ENCODE peak calls at places on chromosome 19, in eight cellular contexts. F is neural progenitor cell; C is heart right ventricle; P is HFFc6; J is CD8-positive, alpha-beta T cell; V is RWPE1; Y is CD4-positive, alpha-beta T cell; S is lower lobe of right lung. B is an unnamed sample.

GRCh38 chr19:2631213-2631821 is 71.2 kb downstream of the GNG7 start:
- DNase-seq in F (no peak), C (no peak), P (peak), J (no peak), V (no peak), Y (no peak), S (peak), B (no peak)

GRCh38 chr19:38891791-38892190 is 7.6 kb downstream of the SIRT2 start:
- DNase-seq in F (no peak), C (no peak), P (no peak), J (no peak), V (no peak), Y (no peak), S (no peak), B (no peak)

GRCh38 chr19:33825556-33825955 is 28.9 kb downstream of the KCTD15 start:
- DNase-seq in F (no peak), C (no peak), P (no peak), J (no peak), V (no peak), Y (no peak), S (no peak), B (peak)

GRCh38 chr19:33440241-33440640 is 66.7 kb downstream of the CEBPG start:
- DNase-seq in F (no peak), C (no peak), P (no peak), J (no peak), V (no peak), Y (no peak), S (peak), B (no peak)

GRCh38 chr19:11264452-11265176 is 2.3 kb upstream of the DOCK6 start:
- DNase-seq in F (no peak), C (peak), P (no peak), J (no peak), V (peak), Y (no peak), S (peak), B (no peak)

GRCh38 chr19:35715981-35716734 is 1.6 kb upstream of the KMT2B start:
- DNase-seq in F (peak), C (peak), P (peak), J (no peak), V (peak), Y (no peak), S (peak), B (no peak)

GRCh38 chr19:5263615-5264014 is 77.0 kb downstream of the PTPRS start:
- DNase-seq in F (no peak), C (no peak), P (no peak), J (no peak), V (no peak), Y (no peak), S (no peak), B (no peak)

GRCh38 chr19:1357695-1358094 is 26.0 kb upstream of the NDUFS7 start:
- DNase-seq in F (peak), C (no peak), P (no peak), J (no peak), V (no peak), Y (no peak), S (no peak), B (no peak)

GRCh38 chr19:16199275-16199932 is 1.7 kb downstream of the AP1M1 start:
- DNase-seq in F (no peak), C (no peak), P (no peak), J (no peak), V (no peak), Y (no peak), S (peak), B (no peak)

GRCh38 chr19:29641597-29641996 is 23.7 kb upstream of the PLEKHF1 start:
- DNase-seq in F (no peak), C (no peak), P (no peak), J (no peak), V (no peak), Y (no peak), S (no peak), B (no peak)

GRCh38 chr19:11382898-11383705 is 1.0 kb downstream of the EPOR start:
- DNase-seq in F (peak), C (peak), P (peak), J (peak), V (no peak), Y (no peak), S (peak), B (peak)

GRCh38 chr19:31885280-31885853 is 460.0 kb upstream of the ZNF507 start:
- DNase-seq in F (no peak), C (no peak), P (no peak), J (no peak), V (no peak), Y (no peak), S (no peak), B (no peak)

GRCh38 chr19:17390665-17391370 is 3.2 kb downstream of the CCDC194 start:
- DNase-seq in F (peak), C (peak), P (peak), J (peak), V (peak), Y (peak), S (peak), B (peak)

GRCh38 chr19:12946092-12946845 is 607 bp downstream of the RAD23A start:
- DNase-seq in F (peak), C (peak), P (peak), J (peak), V (peak), Y (peak), S (peak), B (peak)

GRCh38 chr19:7636691-7637373 is at the start of gene STXBP2:
- DNase-seq in F (peak), C (no peak), P (no peak), J (peak), V (peak), Y (peak), S (peak), B (no peak)

GRCh38 chr19:11821474-11821873 is 7.4 kb downstream of the ZNF440 start:
- DNase-seq in F (no peak), C (no peak), P (peak), J (no peak), V (no peak), Y (no peak), S (no peak), B (no peak)

GRCh38 chr19:45070861-45071544 is 5.3 kb downstream of the ZNF296 start:
- DNase-seq in F (no peak), C (no peak), P (no peak), J (no peak), V (peak), Y (no peak), S (no peak), B (no peak)

GRCh38 chr19:13652810-13653590 is 111.3 kb upstream of the MRI1 start:
- DNase-seq in F (no peak), C (no peak), P (no peak), J (no peak), V (no peak), Y (no peak), S (no peak), B (no peak)

GRCh38 chr19:56109216-56109615 is 11.9 kb downstream of the ZNF787 start:
- DNase-seq in F (no peak), C (no peak), P (no peak), J (no peak), V (no peak), Y (no peak), S (no peak), B (no peak)

GRCh38 chr19:48568345-48568886 is 16.4 kb downstream of the SULT2B1 start:
- DNase-seq in F (peak), C (peak), P (peak), J (no peak), V (peak), Y (no peak), S (peak), B (peak)

DNA sequence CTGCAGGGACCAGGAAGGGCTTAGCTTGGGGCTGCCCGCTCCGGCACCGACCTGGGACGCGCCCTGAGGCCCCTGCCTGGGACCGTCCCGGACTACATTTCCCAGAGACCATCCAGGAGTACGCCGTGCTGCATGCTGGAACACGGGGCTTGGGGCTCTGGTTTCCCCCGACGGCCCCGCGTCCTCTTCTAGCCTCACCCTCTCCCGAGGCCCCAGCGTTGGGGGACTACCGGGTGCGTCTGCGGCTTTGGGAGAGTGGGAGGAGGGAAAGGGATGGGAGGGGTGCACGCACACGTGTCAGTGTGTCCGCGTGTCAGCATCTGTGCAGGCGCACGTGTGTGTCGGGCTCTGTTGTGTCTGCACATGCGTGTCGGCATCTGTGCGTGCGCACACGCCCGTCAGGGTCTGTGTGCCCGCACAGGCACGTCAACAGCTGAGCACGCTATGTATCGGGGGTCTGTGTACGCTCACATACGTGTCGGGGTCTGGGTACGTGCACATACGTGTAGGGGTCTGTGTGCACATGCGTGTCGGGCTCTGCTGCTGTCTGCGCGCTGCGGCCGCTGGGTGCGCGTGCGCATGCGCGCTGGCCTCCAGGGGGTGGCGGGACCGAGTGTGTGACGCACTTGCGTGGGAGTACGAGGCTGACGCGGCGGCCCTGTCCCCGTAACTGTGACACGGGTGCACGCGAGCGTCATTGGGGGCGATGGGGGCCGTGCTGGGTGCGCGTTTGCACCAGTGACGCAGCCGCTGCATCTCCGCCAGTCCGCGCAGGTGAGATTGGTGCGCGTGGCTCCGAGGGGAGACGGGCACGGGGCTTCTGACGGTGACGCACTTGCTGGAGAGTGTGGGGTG is at the start of gene ZNF331:
- DNase-seq in F (peak), C (peak), P (peak), J (peak), V (peak), Y (peak), S (peak), B (peak)
- TF ChIP-seq CTCF in F (peak), C (peak), P (peak), J (no peak), V (peak), Y (no peak), S (peak), B (peak)

DNA sequence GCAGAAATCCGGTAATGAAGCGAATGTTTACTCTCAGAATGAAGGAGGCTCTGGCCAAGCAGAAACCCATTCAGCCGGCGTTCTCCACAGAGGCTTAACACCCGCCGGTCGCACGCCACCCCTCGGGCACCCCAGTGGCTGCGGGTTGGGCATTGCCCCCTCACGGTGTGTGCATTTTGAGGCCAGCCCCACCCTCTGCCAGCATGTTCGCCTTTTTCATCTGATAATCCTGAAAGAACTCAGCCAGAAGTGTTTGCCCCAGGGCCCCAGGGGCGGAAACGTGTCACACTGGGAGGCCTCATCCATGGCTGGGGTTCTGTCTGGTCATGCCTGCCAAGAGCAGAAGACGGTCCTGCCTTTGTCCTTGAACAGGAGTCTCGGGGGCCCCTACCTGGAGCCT is 34.2 kb downstream of the COMP start:
- DNase-seq in F (no peak), C (no peak), P (no peak), J (no peak), V (peak), Y (no peak), S (peak), B (no peak)
- TF ChIP-seq CTCF in F (no peak), C (no peak), P (no peak), J (no peak), V (no peak), Y (no peak), S (no peak), B (no peak)

DNA sequence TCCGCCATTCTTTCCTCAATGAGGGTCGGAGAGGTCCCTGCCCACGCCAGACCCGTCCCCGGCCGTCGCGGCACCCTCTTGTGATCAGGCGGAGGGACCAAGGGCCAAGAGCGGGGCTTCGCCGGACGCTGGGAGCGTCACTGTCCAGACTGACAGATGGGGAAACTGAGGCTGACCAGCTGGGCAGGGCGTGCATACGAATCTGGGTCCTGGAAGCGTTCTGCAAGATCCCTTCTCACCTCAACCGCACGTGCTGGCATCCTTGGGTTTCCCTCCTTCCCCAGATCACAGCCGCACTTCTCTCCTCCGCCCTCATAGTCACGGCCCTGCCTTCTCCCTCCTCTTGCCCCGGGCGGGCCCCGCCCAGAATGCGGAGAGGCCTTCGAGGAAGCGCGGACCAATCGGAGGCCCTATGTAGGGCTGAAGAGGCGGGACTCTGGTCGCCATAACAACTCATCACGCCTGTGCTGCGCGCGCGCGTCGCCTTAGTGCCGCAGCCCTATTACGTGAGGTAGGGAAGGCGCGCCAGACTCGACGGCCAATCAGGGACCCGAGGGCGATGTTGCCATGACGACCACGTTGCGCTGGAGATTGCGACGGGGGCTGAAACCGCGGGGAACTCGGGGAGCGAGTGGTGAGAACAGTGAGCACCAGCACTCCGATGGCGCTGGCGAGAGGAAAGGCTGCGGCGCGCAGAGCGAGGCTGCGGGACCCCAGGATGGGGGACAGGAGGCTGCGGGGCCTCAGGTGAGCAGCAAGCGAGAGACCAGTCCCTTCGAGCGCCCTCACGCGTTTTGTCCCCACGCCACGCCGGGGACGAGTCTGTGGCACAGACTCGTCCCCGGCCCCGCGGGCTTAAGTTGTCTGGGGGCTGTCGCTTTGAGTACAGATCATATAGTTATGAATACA is 5.7 kb downstream of the RNF225 start:
- DNase-seq in F (peak), C (peak), P (peak), J (peak), V (peak), Y (peak), S (peak), B (peak)
- TF ChIP-seq CTCF in F (no peak), C (peak), P (no peak), J (no peak), V (no peak), Y (no peak), S (no peak), B (peak)

DNA sequence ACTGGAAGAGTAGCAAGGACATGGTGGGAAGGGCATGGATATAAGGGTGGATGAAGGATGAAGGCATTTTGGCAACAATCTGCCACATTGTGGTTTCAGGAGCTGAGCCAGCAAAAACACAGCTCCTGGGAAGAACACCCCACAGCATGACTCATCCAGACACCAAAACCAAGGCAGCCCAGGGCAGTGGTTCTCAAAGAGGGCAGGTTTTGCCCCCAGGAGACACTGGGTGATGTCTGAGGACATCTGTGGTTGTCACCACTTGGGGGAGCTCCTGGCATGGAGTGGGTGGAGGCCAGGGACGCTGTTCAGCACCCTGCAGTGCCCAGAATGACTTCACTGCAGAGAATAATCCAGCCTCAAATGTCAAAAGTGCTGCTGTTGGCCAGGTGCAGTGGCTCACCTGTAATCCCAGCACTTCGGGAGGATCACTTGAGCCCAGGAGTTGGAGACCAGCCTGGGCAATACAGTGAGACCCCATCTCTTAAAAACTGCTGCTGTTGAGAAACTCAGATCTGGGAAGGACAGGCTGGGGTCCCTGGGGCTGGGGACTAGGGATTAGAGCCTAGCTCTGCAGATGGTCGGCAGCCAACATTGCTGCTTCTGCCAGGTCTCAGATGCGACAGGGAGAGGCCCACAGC is 16.1 kb downstream of the ZFR2 start:
- DNase-seq in F (no peak), C (peak), P (peak), J (peak), V (peak), Y (peak), S (no peak), B (no peak)
- TF ChIP-seq CTCF in F (no peak), C (peak), P (peak), J (peak), V (peak), Y (no peak), S (peak), B (peak)

DNA sequence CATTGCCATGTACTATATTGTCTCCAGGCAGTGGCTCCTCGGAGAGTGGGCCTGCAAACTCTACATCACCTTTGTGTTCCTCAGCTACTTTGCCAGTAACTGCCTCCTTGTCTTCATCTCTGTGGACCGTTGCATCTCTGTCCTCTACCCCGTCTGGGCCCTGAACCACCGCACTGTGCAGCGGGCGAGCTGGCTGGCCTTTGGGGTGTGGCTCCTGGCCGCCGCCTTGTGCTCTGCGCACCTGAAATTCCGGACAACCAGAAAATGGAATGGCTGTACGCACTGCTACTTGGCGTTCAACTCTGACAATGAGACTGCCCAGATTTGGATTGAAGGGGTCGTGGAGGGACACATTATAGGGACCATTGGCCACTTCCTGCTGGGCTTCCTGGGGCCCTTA is 624 bp downstream of the GPR32 start:
- DNase-seq in F (no peak), C (no peak), P (no peak), J (no peak), V (no peak), Y (no peak), S (no peak), B (no peak)
- TF ChIP-seq CTCF in F (no peak), C (no peak), P (no peak), J (no peak), V (no peak), Y (no peak), S (no peak), B (no peak)

GRCh38 chr19:42465827-42466280 is 23.1 kb upstream of the CXCL17 start:
- DNase-seq in F (no peak), C (no peak), P (no peak), J (no peak), V (no peak), Y (no peak), S (no peak), B (no peak)
- TF ChIP-seq CTCF in F (no peak), C (no peak), P (no peak), J (no peak), V (no peak), Y (no peak), S (no peak), B (no peak)